ENCODE peak calls at places on chromosomes 3 and 15, in nine cellular contexts. L, I, Q, W, J, R, B, X and A are unnamed samples.

GRCh38 chr3:104437891-104438290 is 928.8 kb upstream of the ALCAM start:
- DNase-seq in L (no peak), X (no peak), W (no peak), B (no peak), R (no peak), I (no peak), Q (peak), J (peak), A (no peak)

GRCh38 chr3:59425371-59425770 is 375.5 kb upstream of the CFAP20DC start:
- DNase-seq in R (no peak), Q (no peak), X (no peak), B (no peak), L (no peak), I (no peak), W (no peak), J (peak), A (no peak)

GRCh38 chr15:93244691-93245615 is 155.9 kb upstream of the RGMA start:
- DNase-seq in B (no peak), Q (no peak), J (no peak), L (no peak), X (no peak), W (no peak), R (no peak), I (no peak), A (no peak)

GRCh38 chr15:42707068-42707467 is 29.9 kb downstream of the CDAN1 start:
- DNase-seq in Q (no peak), J (peak), R (peak), W (no peak), X (peak), B (no peak), I (no peak), L (no peak), A (no peak)

GRCh38 chr15:51798281-51798680 is 31.2 kb upstream of the TMOD3 start:
- DNase-seq in W (no peak), J (no peak), R (no peak), X (no peak), L (no peak), Q (no peak), B (no peak), I (no peak), A (no peak)

GRCh38 chr15:47194718-47195117 is 522.6 kb upstream of the SEMA6D start:
- DNase-seq in B (no peak), W (no peak), J (peak), I (no peak), L (no peak), X (peak), Q (no peak), R (no peak), A (no peak)

GRCh38 chr3:184255291-184256039 is 5.9 kb downstream of the CAMK2N2 start:
- DNase-seq in W (no peak), I (no peak), L (no peak), B (no peak), Q (no peak), X (no peak), R (no peak), J (no peak), A (no peak)

GRCh38 chr15:56325186-56325585 is 40.0 kb upstream of the TEX9 start:
- DNase-seq in W (no peak), L (no peak), B (no peak), J (peak), X (no peak), R (no peak), I (no peak), Q (no peak), A (no peak)

GRCh38 chr3:23073721-23074300 is 129.3 kb upstream of the UBE2E2 start:
- DNase-seq in I (no peak), Q (no peak), X (no peak), R (no peak), B (no peak), L (no peak), W (no peak), J (no peak), A (no peak)